ENCODE peak calls at places on chromosomes 16 and 17, in four cellular contexts. E is adrenal gland; L is naive thymus-derived CD4-positive, alpha-beta T cell; O is T-helper 9 cell. X is an unnamed sample.

GRCh38 chr16:11446566-11447119 is 101.4 kb downstream of the RMI2 start:
- DNase-seq in L (no peak), E (no peak), O (no peak), X (no peak)

GRCh38 chr16:60274431-60275017 is 1540.4 kb upstream of the GOT2 start:
- DNase-seq in E (no peak), O (no peak), L (no peak), X (no peak)

GRCh38 chr17:17650959-17651358 is 30.3 kb upstream of the RAI1 start:
- DNase-seq in L (no peak), O (no peak), E (no peak), X (no peak)

GRCh38 chr17:46889992-46890564 is 32.9 kb upstream of the GOSR2 start:
- DNase-seq in O (no peak), E (no peak), L (no peak), X (no peak)

GRCh38 chr17:37176683-37177082 is 199.1 kb upstream of the C17orf78 start:
- DNase-seq in O (no peak), L (no peak), E (no peak), X (no peak)

GRCh38 chr17:50181601-50182345 is 16.0 kb downstream of the SGCA start:
- DNase-seq in E (no peak), O (no peak), L (no peak), X (no peak)

GRCh38 chr17:79562806-79563141 is 48.1 kb downstream of the RBFOX3 start:
- DNase-seq in O (no peak), L (no peak), E (no peak), X (no peak)

GRCh38 chr16:85984947-85985451 is 86.0 kb downstream of the IRF8 start:
- DNase-seq in E (peak), O (no peak), L (no peak), X (no peak)

GRCh38 chr17:62819511-62820221 is 11.6 kb upstream of the MARCHF10 start:
- DNase-seq in L (no peak), E (peak), O (no peak), X (peak)

GRCh38 chr16:54847609-54848008 is 83.1 kb upstream of the IRX5 start:
- DNase-seq in O (no peak), L (no peak), E (no peak), X (no peak)